ENCODE peak calls at places on chromosomes 6 and 20, in eight cellular contexts. G, X, R, S, P, M, W and B are unnamed samples.

GRCh38 chr20:50558483-50558925 is 48.3 kb downstream of the PTPN1 start:
- DNase-seq in S (no peak), G (no peak), M (no peak), X (peak), R (no peak), W (no peak), P (peak), B (no peak)

GRCh38 chr6:125454351-125454750 is 152.6 kb upstream of the HDDC2 start:
- DNase-seq in R (no peak), M (no peak), S (no peak), X (no peak), W (no peak), P (no peak), G (no peak), B (no peak)

GRCh38 chr20:51563597-51564332 is 21.2 kb upstream of the NFATC2 start:
- DNase-seq in R (peak), S (peak), W (peak), M (peak), X (peak), G (peak), P (peak), B (no peak)

GRCh38 chr6:86969573-86969972 is 32.2 kb downstream of the HTR1E start:
- DNase-seq in P (peak), G (no peak), X (peak), M (no peak), R (no peak), S (no peak), W (no peak), B (no peak)

GRCh38 chr6:78611886-78612480 is 255.4 kb upstream of the IRAK1BP1 start:
- DNase-seq in M (no peak), S (no peak), R (peak), P (peak), G (no peak), W (no peak), X (peak), B (no peak)

GRCh38 chr6:81683928-81684327 is 68.6 kb downstream of the TENT5A start:
- DNase-seq in G (no peak), W (no peak), P (no peak), R (no peak), M (no peak), X (no peak), S (no peak), B (no peak)

GRCh38 chr20:50138120-50138478 is 15.4 kb downstream of the PEDS1 start:
- DNase-seq in G (no peak), S (no peak), X (no peak), P (no peak), W (no peak), R (no peak), M (no peak), B (no peak)

GRCh38 chr6:143060354-143060805 is 309 bp upstream of the AIG1 start:
- DNase-seq in P (peak), W (peak), M (peak), R (peak), S (peak), X (peak), G (peak), B (peak)

GRCh38 chr20:45983279-45983743 is 11.3 kb upstream of the ZNF335 start:
- DNase-seq in G (no peak), M (no peak), S (no peak), R (no peak), P (peak), X (no peak), W (no peak), B (no peak)

GRCh38 chr6:49570474-49571079 is 20.1 kb downstream of the C6orf141 start:
- DNase-seq in R (no peak), X (peak), S (no peak), W (no peak), P (peak), M (no peak), G (no peak), B (no peak)

GRCh38 chr20:9617062-9617461 is 102.7 kb downstream of the LAMP5 start:
- DNase-seq in R (peak), S (peak), P (peak), M (peak), X (peak), G (peak), W (no peak), B (peak)

GRCh38 chr6:158356586-158357546 is 44.6 kb downstream of the TULP4 start:
- DNase-seq in W (no peak), M (no peak), S (no peak), P (no peak), G (no peak), R (no peak), X (no peak), B (no peak)

GRCh38 chr6:3422457-3422816 is 34.4 kb downstream of the SLC22A23 start:
- DNase-seq in W (no peak), P (no peak), M (no peak), G (no peak), S (no peak), X (no peak), R (no peak), B (no peak)

GRCh38 chr20:43003318-43003928 is 186.3 kb downstream of the PTPRT start:
- DNase-seq in S (no peak), R (no peak), P (no peak), G (no peak), X (no peak), M (no peak), W (no peak), B (no peak)

GRCh38 chr6:25556516-25556915 is 95.5 kb upstream of the SCGN start:
- DNase-seq in S (peak), R (peak), X (peak), G (peak), M (peak), P (peak), W (peak), B (peak)

GRCh38 chr6:167565884-167566491 is 241.1 kb downstream of the TTLL2 start:
- DNase-seq in P (no peak), M (peak), X (no peak), S (no peak), G (no peak), R (no peak), W (no peak), B (no peak)

GRCh38 chr6:167906899-167907298 is 80.2 kb downstream of the AFDN start:
- DNase-seq in W (no peak), M (peak), S (no peak), G (no peak), R (no peak), X (no peak), P (no peak), B (peak)

GRCh38 chr6:159110013-159110412 is 59.2 kb upstream of the FNDC1 start:
- DNase-seq in G (no peak), S (no peak), R (peak), P (peak), W (no peak), M (no peak), X (peak), B (no peak)

GRCh38 chr20:33653218-33653899 is 8.8 kb upstream of the C20orf144 start:
- DNase-seq in S (no peak), G (peak), R (peak), W (peak), X (peak), P (peak), M (peak), B (no peak)

GRCh38 chr6:116969211-116969863 is 92.3 kb downstream of the RFX6 start:
- DNase-seq in R (peak), W (no peak), X (peak), M (no peak), G (no peak), P (peak), S (no peak), B (peak)

GRCh38 chr6:137764464-137764863 is 102.6 kb upstream of the TNFAIP3 start:
- DNase-seq in W (no peak), R (no peak), S (no peak), M (no peak), P (peak), X (no peak), G (no peak), B (no peak)

GRCh38 chr6:38270367-38270766 is 369.4 kb downstream of the BTBD9 start:
- DNase-seq in M (no peak), S (no peak), W (no peak), X (no peak), P (peak), G (no peak), R (no peak), B (no peak)

GRCh38 chr6:169723991-169724553 is at the start of gene PHF10:
- DNase-seq in S (peak), G (peak), W (peak), X (peak), P (no peak), M (peak), R (peak), B (peak)

GRCh38 chr6:161922631-161923119 is 648.8 kb upstream of the AGPAT4 start:
- DNase-seq in R (peak), S (peak), M (peak), X (peak), G (no peak), P (peak), W (no peak), B (peak)

GRCh38 chr6:26055670-26056582 is 31.3 kb upstream of the HFE start:
- DNase-seq in M (peak), S (peak), W (peak), R (peak), G (peak), P (peak), X (peak), B (peak)

GRCh38 chr6:22313796-22314195 is 17.0 kb upstream of the PRL start:
- DNase-seq in M (no peak), X (no peak), G (no peak), P (no peak), W (no peak), S (no peak), R (no peak), B (no peak)

GRCh38 chr6:2482773-2483172 is 237.4 kb upstream of the GMDS start:
- DNase-seq in S (no peak), W (no peak), R (peak), X (peak), M (no peak), G (no peak), P (no peak), B (no peak)

GRCh38 chr6:85458782-85459181 is 8.9 kb downstream of the NT5E start:
- DNase-seq in R (no peak), X (no peak), G (no peak), M (no peak), P (peak), W (no peak), S (no peak), B (no peak)

GRCh38 chr6:5541751-5542432 is 280.6 kb downstream of the FARS2 start:
- DNase-seq in M (no peak), R (no peak), G (no peak), X (peak), P (peak), S (no peak), W (no peak), B (no peak)

GRCh38 chr6:145733770-145734169 is 1.6 kb downstream of the EPM2A start:
- DNase-seq in P (no peak), S (no peak), M (no peak), X (no peak), W (no peak), R (peak), G (no peak), B (no peak)

GRCh38 chr20:53208110-53208908 is 236.2 kb downstream of the TSHZ2 start:
- DNase-seq in G (no peak), M (no peak), W (no peak), P (no peak), R (peak), S (no peak), X (peak), B (no peak)
- TF ChIP-seq CTCF in G (no peak), M (no peak), W (no peak), P (peak), R (peak), S (no peak), X (no peak), B (no peak)

GRCh38 chr20:10646886-10647420 is 26.8 kb downstream of the JAG1 start:
- DNase-seq in R (no peak), X (no peak), S (no peak), P (no peak), W (peak), M (no peak), G (no peak), B (no peak)

GRCh38 chr20:10646006-10646405 is 27.8 kb downstream of the JAG1 start:
- DNase-seq in R (no peak), W (no peak), G (no peak), P (no peak), M (no peak), S (no peak), X (no peak), B (no peak)

GRCh38 chr20:10648651-10649050 is 25.1 kb downstream of the JAG1 start:
- DNase-seq in R (no peak), P (no peak), X (no peak), G (no peak), M (no peak), W (peak), S (no peak), B (no peak)

GRCh38 chr20:10647909-10648308 is 25.9 kb downstream of the JAG1 start:
- DNase-seq in P (no peak), M (no peak), X (no peak), G (no peak), R (no peak), S (no peak), W (peak), B (no peak)

DNA sequence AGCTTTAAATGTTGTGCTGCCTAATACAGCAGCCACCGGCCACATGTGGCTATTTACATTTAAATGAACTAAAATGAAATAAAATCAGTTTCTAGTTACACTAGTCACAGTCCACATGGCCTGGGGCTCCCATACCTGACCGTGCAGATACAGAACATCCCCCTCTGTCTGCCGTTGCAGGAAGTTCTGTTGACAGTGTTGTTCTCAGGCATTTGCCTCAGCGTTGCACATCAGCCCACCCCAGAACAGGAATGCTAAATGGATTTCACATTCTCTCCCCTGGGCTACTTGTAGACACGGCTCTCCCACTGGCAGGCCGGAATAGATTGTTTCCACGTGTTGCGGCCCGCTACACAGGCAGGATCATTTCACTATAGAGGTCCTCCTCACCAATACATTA is 26.3 kb downstream of the JAG1 start:
- DNase-seq in G (no peak), W (peak), M (no peak), P (peak), X (no peak), R (peak), S (no peak), B (no peak)
- TF ChIP-seq CTCF in G (no peak), W (no peak), M (no peak), P (peak), X (peak), R (peak), S (no peak), B (no peak)

GRCh38 chr20:16011519-16011918 is 561.7 kb downstream of the KIF16B start:
- DNase-seq in P (no peak), M (no peak), R (no peak), W (no peak), X (no peak), S (no peak), G (no peak), B (no peak)

GRCh38 chr20:16007164-16007563 is 566.1 kb downstream of the KIF16B start:
- DNase-seq in M (no peak), R (no peak), S (no peak), P (no peak), X (no peak), W (no peak), G (no peak), B (no peak)

GRCh38 chr20:16005612-16006493 is 567.4 kb downstream of the KIF16B start:
- DNase-seq in G (no peak), R (no peak), P (no peak), M (no peak), W (no peak), X (no peak), S (no peak), B (no peak)

GRCh38 chr20:16011061-16011460 is 562.2 kb downstream of the KIF16B start:
- DNase-seq in W (no peak), G (no peak), P (no peak), X (no peak), M (no peak), S (no peak), R (no peak), B (no peak)

DNA sequence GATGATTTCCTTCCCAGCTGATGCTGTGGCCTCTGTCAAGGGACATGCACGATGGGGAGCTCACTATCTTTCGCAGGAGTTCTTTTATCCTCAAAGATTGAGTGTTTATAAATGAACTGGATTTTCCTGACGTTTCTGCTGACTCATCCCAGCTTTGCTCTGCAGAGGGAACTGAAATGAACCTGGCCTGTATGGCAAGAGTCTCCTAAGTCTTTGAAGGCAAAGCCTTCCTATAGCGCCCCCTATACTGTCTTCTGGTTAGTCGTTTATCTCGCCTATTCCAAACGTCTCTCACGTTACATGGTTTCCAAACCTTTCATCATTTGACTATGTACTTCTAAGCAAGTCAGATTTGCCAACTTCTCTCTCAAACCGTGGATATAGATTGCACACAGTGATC is 565.3 kb downstream of the KIF16B start:
- DNase-seq in S (no peak), G (no peak), X (peak), W (no peak), M (no peak), P (peak), R (peak), B (no peak)
- TF ChIP-seq CTCF in S (no peak), G (no peak), X (no peak), W (no peak), M (no peak), P (peak), R (peak), B (no peak)

DNA sequence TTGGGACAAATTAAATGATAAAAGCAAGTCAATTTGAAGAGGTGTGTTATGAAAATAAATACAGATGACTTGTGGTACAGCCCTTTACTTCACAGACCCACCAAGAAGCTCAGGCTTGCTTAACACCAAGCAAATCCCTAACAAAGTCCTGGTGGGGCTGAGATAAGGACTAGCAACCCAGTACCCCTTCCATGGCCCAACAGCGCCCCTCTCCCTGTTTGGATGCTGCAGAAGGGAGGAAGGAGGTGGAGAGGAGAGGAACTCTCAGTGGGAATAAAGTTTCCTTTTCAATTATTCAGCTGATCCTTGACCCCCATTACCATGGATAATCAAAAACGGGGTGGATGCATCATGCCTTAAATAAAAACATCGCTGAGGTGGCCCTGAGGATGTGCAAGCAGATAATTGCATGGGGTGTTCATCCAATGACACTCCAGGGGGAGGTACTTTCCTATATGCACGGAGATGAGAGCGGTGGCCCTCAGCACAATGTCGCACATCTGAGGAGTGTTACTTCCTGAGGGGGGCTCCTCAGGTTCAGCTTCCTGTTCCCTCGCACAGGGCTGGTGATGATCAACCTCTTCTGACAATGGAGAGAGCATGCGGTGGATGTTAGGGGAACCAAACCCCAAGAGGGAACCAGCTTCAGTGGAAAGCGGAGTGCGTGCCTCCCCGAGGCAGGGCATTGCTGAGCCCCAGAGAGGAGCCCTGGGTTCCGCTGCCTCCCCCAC is 4.4 kb upstream of the ZNF831 start:
- DNase-seq in M (no peak), X (no peak), S (no peak), R (no peak), P (peak), W (no peak), G (no peak), B (no peak)
- TF ChIP-seq CTCF in M (no peak), X (no peak), S (no peak), R (no peak), P (peak), W (no peak), G (no peak), B (no peak)

DNA sequence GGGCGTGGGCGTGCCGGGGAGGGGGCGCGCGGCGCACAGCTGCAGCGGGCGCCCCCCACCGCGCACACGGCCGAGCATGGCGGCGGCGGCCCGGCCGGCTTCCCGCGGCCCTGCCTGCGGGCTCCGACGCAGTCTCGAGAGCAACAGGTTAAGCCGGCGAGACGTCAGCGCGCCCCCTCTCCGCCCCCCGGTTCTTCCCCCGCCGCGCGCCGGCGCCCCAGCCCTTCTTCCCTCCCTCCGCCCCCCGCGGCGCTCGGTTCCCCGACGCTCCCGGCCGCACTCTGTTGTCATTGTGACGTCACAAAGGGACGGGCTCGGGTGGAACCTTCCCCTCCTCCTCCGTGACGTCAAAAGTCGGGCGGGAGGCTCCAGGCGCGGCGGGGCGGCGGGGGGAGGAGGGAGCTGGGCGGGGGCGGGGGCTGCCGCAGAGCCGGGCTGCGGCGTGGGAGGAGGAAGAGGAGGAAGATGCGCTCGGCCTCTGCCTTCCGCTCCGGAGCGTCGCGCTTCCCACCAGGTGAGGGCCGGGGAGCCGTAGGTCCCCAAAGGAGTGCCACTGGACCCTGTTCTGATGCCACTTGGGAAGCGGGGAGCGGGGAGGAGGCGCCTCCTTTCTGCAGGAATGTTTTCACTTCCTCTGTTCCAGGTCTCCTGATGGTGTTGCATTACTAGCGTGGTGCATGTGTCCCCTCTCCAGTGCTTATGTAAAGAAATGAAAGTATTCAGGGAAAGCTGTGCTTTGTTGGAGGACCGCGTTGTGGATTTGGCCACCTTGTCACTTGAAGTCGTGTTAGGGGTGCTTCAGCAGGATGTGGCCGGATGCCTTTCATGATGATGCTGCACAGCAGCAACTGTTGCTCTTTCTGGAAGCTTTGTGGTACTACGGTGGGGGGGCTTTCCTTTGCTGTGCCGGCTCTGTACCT is 2.8 kb downstream of the JARID2 start:
- DNase-seq in W (peak), R (peak), M (peak), G (peak), P (peak), X (peak), S (peak), B (peak)
- TF ChIP-seq CTCF in W (no peak), R (no peak), M (peak), G (peak), P (no peak), X (no peak), S (no peak), B (peak)